ENCODE peak calls at places on chromosomes 12 and 14, in four cellular contexts. Y, B, P and K are unnamed samples.

GRCh38 chr14:20606190-20606901 is 15.2 kb upstream of the RNASE12 start:
- DNase-seq in Y (no peak), B (no peak), P (peak; percentile 78), K (no peak)

GRCh38 chr12:88052686-88053085 is 23.5 kb upstream of the C12orf50 start:
- DNase-seq in Y (no peak), B (peak; percentile 9), P (peak; percentile 53), K (no peak)

GRCh38 chr12:120290541-120291312 is 976 bp downstream of the RNU4-2 start:
- DNase-seq in Y (no peak), B (no peak), P (peak; percentile 30), K (peak; percentile 29)

GRCh38 chr12:78229491-78230209 is 399.0 kb downstream of the NAV3 start:
- DNase-seq in Y (no peak), B (peak; percentile 27), P (peak; percentile 60), K (no peak)

GRCh38 chr12:110704231-110704630 is 15.3 kb upstream of the HVCN1 start:
- DNase-seq in Y (no peak), B (no peak), P (no peak), K (no peak)

GRCh38 chr14:55077155-55077554 is 25.7 kb downstream of the MAPK1IP1L start:
- DNase-seq in Y (no peak), B (no peak), P (no peak), K (no peak)

GRCh38 chr14:99816217-99816616 is 23.0 kb downstream of the EML1 start:
- DNase-seq in Y (no peak), B (no peak), P (no peak), K (no peak)

GRCh38 chr14:81855007-81855406 is 321.4 kb upstream of the SEL1L start:
- DNase-seq in Y (no peak), B (no peak), P (no peak), K (no peak)

GRCh38 chr12:50249464-50250229 is 33.7 kb downstream of the LIMA1 start:
- DNase-seq in Y (no peak), B (no peak), P (no peak), K (no peak)

GRCh38 chr14:103508521-103508920 is 14.1 kb downstream of the CKB start:
- DNase-seq in Y (no peak), B (no peak), P (no peak), K (no peak)

GRCh38 chr14:36502558-36503508 is 17.2 kb downstream of the NKX2-1 start:
- DNase-seq in Y (no peak), B (no peak), P (no peak), K (no peak)

GRCh38 chr12:13435535-13435934 is 239.0 kb downstream of the EMP1 start:
- DNase-seq in Y (no peak), B (no peak), P (peak; percentile 41), K (no peak)

GRCh38 chr14:104082807-104083206 is 2.7 kb upstream of the ASPG start:
- DNase-seq in Y (no peak), B (no peak), P (no peak), K (no peak)

GRCh38 chr12:7219599-7220243 is 30.2 kb downstream of the PEX5 start:
- DNase-seq in Y (peak; percentile 58), B (peak; percentile 34), P (peak; percentile 90), K (peak; percentile 53)

GRCh38 chr12:122984612-122985358 is 4.3 kb downstream of the ARL6IP4 start:
- DNase-seq in Y (no peak), B (no peak), P (no peak), K (no peak)

GRCh38 chr12:27982951-27983350 is 10.4 kb upstream of the PTHLH start:
- DNase-seq in Y (no peak), B (no peak), P (no peak), K (no peak)

GRCh38 chr14:102930753-102931579 is 8.5 kb downstream of the AMN start:
- DNase-seq in Y (no peak), B (peak; percentile 13), P (peak; percentile 49), K (no peak)

GRCh38 chr14:36021030-36021422 is 155.5 kb downstream of the PTCSC3 start:
- DNase-seq in Y (no peak), B (no peak), P (peak; percentile 44), K (no peak)

GRCh38 chr14:22489247-22489551 is 99.8 kb downstream of the DAD1 start:
- DNase-seq in Y (no peak), B (no peak), P (peak; percentile 50), K (no peak)

GRCh38 chr12:16359512-16360491 is 12.4 kb downstream of the MGST1 start:
- DNase-seq in Y (no peak), B (no peak), P (peak; percentile 82), K (no peak)

GRCh38 chr14:98408713-98409112 is 863.3 kb downstream of the BCL11B start:
- DNase-seq in Y (no peak), B (no peak), P (no peak), K (no peak)

GRCh38 chr12:89451876-89452275 is 72.7 kb downstream of the GALNT4 start:
- DNase-seq in Y (peak; percentile 60), B (peak; percentile 79), P (peak; percentile 74), K (no peak)

GRCh38 chr14:69398818-69399210 is 322 bp downstream of the SLC39A9 start:
- DNase-seq in Y (no peak), B (no peak), P (no peak), K (no peak)

GRCh38 chr12:53781218-53781801 is 29.5 kb upstream of the CISTR start:
- DNase-seq in Y (no peak), B (no peak), P (no peak), K (no peak)